ENCODE peak calls at places on chromosomes 11 and 22, in seven cellular contexts. H, N, X, M, A, O and D are unnamed samples. For H3K27me3, the result is how much of the 10 kb centered on the place peaks cover.

GRCh38 chr11:102464859-102465500 is 12.4 kb upstream of the TMEM123 start:
- DNase-seq in H (no peak), N (no peak), X (no peak), M (no peak), A (no peak), O (no peak), D (no peak)

GRCh38 chr22:37186997-37187522 is 987 bp downstream of the C1QTNF6 start:
- DNase-seq in H (peak), N (no peak), X (no peak), M (no peak), A (no peak), O (peak), D (no peak)

GRCh38 chr11:19931141-19931767 is 218.6 kb downstream of the NAV2 start:
- DNase-seq in H (no peak), N (no peak), X (no peak), M (no peak), A (no peak), O (no peak), D (no peak)

GRCh38 chr11:19040051-19040450 is 20.5 kb downstream of the MRGPRX2 start:
- DNase-seq in H (no peak), N (no peak), X (no peak), M (no peak), A (no peak), O (no peak), D (no peak)

GRCh38 chr11:11703885-11704284 is 82.1 kb upstream of the GALNT18 start:
- DNase-seq in H (no peak), N (no peak), X (no peak), M (no peak), A (no peak), O (no peak), D (no peak)

GRCh38 chr11:73228268-73229134 is 10.4 kb downstream of the P2RY2 start:
- DNase-seq in H (no peak), N (no peak), X (no peak), M (no peak), A (no peak), O (no peak), D (no peak)

GRCh38 chr11:47987781-47988180 is 7.4 kb downstream of the PTPRJ start:
- DNase-seq in H (no peak), N (no peak), X (no peak), M (no peak), A (no peak), O (no peak), D (no peak)

GRCh38 chr22:23397618-23398567 is 182.2 kb downstream of the IGLL1 start:
- DNase-seq in H (no peak), N (no peak), X (no peak), M (no peak), A (no peak), O (no peak), D (no peak)

GRCh38 chr11:47001666-47002285 is 65.2 kb downstream of the CSTPP1 start:
- DNase-seq in H (no peak), N (no peak), X (no peak), M (no peak), A (no peak), O (no peak), D (no peak)

DNA sequence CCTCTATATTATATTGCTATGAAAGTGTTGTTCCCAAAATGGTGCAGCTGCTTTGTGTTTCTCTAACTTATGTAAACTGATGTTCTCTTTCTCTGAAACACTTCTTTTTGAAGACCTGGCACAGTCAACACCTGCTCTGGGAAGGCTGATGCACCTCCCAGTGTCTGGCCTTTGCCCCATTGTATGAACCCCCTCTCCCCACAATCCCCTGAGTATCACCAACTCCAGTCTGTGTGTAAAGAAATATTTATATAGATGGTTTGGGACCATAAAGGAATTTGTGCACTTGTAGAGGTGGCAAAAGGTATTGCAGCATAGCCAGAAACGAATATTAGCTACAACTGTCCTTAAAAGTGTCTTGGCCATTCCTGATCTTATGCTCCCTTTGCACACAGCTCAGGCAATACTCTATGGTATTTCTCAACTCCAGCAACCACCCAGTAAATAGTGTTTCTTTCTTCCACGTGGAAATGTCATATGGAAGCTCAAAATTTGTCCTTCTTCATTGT is 365.2 kb upstream of the DDI1 start:
- DNase-seq in H (no peak), N (no peak), X (no peak), M (no peak), A (no peak), O (no peak), D (no peak)
- TF ChIP-seq CTCF in H (no peak), N (no peak), X (no peak), M (no peak), A (peak), O (no peak), D (peak)

GRCh38 chr11:117606807-117607206 is 190.2 kb downstream of the DSCAML1 start:
- DNase-seq in H (no peak), N (no peak), X (no peak), M (no peak), A (no peak), O (no peak), D (no peak)
- H3K4me3 ChIP-seq in H (no peak), N (no peak), X (no peak), M (no peak), A (no peak), O (no peak), D (no peak)

GRCh38 chr22:38454361-38455062 is 487 bp downstream of the KCNJ4 start:
- DNase-seq in H (no peak), N (no peak), X (no peak), M (no peak), A (no peak), O (peak), D (peak)

GRCh38 chr22:38456272-38456837 is 1.4 kb upstream of the KCNJ4 start:
- DNase-seq in H (no peak), N (no peak), X (no peak), M (no peak), A (no peak), O (no peak), D (no peak)

GRCh38 chr22:38455530-38456271 is 702 bp upstream of the KCNJ4 start:
- DNase-seq in H (no peak), N (no peak), X (no peak), M (peak), A (no peak), O (peak), D (no peak)

GRCh38 chr22:38454011-38454360 is 1.0 kb downstream of the KCNJ4 start:
- DNase-seq in H (no peak), N (no peak), X (no peak), M (no peak), A (no peak), O (no peak), D (no peak)

GRCh38 chr22:38455063-38455529 is at the start of gene KCNJ4:
- DNase-seq in H (no peak), N (no peak), X (no peak), M (no peak), A (no peak), O (no peak), D (no peak)
- H3K27me3 ChIP-seq in H (half or more), N (half or more), X (under half), M (under half), A (under half), O (under half), D (under half)

GRCh38 chr11:134624166-134624920 is 212.3 kb upstream of the B3GAT1 start:
- DNase-seq in H (no peak), N (no peak), X (no peak), M (no peak), A (no peak), O (no peak), D (no peak)
- TF ChIP-seq CTCF in H (no peak), N (no peak), X (no peak), M (no peak), A (no peak), O (no peak), D (no peak)

GRCh38 chr11:113638378-113638777 is 67.7 kb downstream of the TMPRSS5 start:
- DNase-seq in H (no peak), N (no peak), X (no peak), M (no peak), A (no peak), O (no peak), D (no peak)

GRCh38 chr11:113632981-113633380 is 73.1 kb downstream of the TMPRSS5 start:
- DNase-seq in H (no peak), N (no peak), X (no peak), M (no peak), A (no peak), O (no peak), D (no peak)

GRCh38 chr11:113637636-113638035 is 68.5 kb downstream of the TMPRSS5 start:
- DNase-seq in H (no peak), N (no peak), X (no peak), M (no peak), A (no peak), O (no peak), D (no peak)

GRCh38 chr11:113629562-113629961 is 76.5 kb downstream of the TMPRSS5 start:
- DNase-seq in H (no peak), N (no peak), X (no peak), M (no peak), A (no peak), O (no peak), D (no peak)

GRCh38 chr11:113634940-113635575 is 71.0 kb downstream of the TMPRSS5 start:
- DNase-seq in H (no peak), N (no peak), X (no peak), M (peak), A (peak), O (no peak), D (no peak)
- H3K4me3 ChIP-seq in H (no peak), N (no peak), X (no peak), M (no peak), A (no peak), O (no peak), D (no peak)

GRCh38 chr11:124835918-124836317 is 29.3 kb upstream of the ROBO3 start:
- DNase-seq in H (no peak), N (no peak), X (no peak), M (no peak), A (no peak), O (no peak), D (no peak)

GRCh38 chr11:124834526-124835190 is 30.6 kb upstream of the ROBO3 start:
- DNase-seq in H (no peak), N (no peak), X (no peak), M (no peak), A (no peak), O (no peak), D (no peak)

GRCh38 chr11:124839972-124840621 is 25.1 kb upstream of the ROBO3 start:
- DNase-seq in H (no peak), N (no peak), X (no peak), M (no peak), A (no peak), O (no peak), D (no peak)

GRCh38 chr11:124839051-124839971 is 25.9 kb upstream of the ROBO3 start:
- DNase-seq in H (no peak), N (no peak), X (no peak), M (peak), A (no peak), O (no peak), D (no peak)

GRCh38 chr11:124837491-124837856 is 27.8 kb upstream of the ROBO3 start:
- DNase-seq in H (no peak), N (peak), X (no peak), M (peak), A (peak), O (no peak), D (no peak)
- H3K27me3 ChIP-seq in H (half or more), N (half or more), X (under half), M (half or more), A (half or more), O (under half), D (under half)

DNA sequence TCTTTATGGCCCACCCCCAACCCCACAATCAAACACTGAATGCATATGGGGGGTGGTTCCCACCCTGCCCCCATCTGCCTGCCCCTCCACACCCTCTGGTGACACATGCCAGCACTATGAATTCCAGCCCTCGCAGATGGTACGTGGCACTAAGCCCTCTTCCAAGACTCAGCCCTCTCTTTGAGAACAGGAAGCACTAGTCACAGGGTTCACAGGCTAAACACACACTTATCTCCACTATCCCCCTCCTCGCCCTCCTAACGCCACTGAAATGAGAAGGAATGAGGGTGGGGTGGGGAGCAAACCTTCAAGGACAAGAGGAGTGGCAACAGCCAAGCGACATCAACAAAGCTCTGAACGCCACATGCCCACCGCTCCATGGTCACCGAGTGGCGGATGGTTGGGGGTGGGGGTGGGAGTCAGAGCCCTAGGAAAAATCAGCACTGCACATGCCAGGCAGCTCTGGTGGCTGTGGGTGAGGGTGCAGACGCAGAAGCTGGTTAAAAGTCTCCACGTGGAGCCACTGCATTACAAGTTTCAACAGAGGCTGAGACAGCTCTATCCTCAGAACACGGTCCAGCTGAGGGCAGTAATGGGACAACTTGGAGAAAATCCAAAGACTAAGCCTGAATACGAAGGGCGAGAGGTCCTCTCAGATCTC is 33.6 kb downstream of the TMEM184B start:
- DNase-seq in H (no peak), N (no peak), X (no peak), M (no peak), A (peak), O (no peak), D (no peak)
- TF ChIP-seq CTCF in H (peak), N (no peak), X (no peak), M (no peak), A (peak), O (peak), D (no peak)

DNA sequence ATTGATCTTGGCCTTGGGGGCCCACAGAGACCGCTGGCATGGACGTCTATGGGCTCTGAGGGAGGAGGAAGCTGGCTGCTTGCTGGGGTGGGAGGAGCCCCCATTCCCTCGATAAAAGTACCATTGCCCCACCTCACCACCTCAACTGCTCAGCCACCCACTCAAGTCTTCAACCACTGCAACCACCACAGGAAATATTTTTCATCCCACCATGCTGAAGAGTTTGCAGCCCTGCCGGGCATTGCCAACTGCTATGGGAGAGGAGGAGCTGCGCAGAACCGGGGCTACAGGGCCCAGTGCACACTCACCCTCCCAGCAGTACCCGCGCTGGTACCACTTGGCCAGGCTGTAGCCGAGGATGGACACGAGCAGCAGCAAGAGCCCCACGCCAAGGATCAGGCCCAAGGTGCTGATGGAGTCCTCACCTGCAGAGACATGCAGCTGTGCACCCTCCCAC is 29.2 kb downstream of the IL10RA start:
- DNase-seq in H (no peak), N (no peak), X (no peak), M (no peak), A (no peak), O (no peak), D (no peak)
- H3K4me3 ChIP-seq in H (no peak), N (no peak), X (peak), M (no peak), A (no peak), O (no peak), D (no peak)

DNA sequence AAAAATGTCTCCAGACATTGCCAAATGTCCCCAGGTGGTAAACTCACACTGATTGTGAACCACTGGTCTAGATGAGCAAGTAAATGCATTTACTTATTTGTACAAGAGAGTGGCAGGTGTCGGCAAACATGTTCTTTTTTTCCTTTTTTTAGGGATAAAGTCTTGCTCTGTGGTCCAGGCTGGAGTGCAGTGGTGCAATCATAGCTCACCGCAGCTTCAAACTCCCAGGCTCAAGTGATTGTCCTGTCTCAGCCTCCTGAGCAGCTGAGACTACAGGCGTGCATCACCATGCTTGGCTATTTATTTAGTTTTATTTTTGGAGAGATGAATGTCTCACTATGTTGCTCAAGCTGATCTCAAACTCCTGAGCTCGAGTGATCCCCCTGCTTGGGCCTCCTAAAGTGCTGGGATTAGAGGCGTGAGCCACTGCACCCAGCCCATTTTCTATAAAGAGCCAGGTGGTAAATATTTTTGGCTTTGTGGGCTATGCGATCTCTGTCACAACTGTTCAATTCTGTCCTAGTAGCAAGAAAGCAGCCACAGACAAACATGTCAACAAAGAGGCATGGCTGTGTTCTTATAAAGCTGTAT is 1.4 kb downstream of the VPREB1 start:
- DNase-seq in H (no peak), N (no peak), X (no peak), M (no peak), A (no peak), O (no peak), D (no peak)
- H3K27me3 ChIP-seq in H (half or more), N (under half), X (under half), M (half or more), A (under half), O (under half), D (under half)

GRCh38 chr11:22304337-22304961 is 33.7 kb upstream of the SLC17A6 start:
- DNase-seq in H (no peak), N (peak), X (no peak), M (peak), A (peak), O (no peak), D (no peak)
- TF ChIP-seq CTCF in H (peak), N (peak), X (peak), M (peak), A (peak), O (peak), D (peak)